ENCODE peak calls at places on chromosomes 13 and 19, in four cellular contexts. B, K, X and Z are unnamed samples.

GRCh38 chr19:54492568-54492967 is 10.1 kb upstream of the LAIR2 start:
- DNase-seq in B (no peak), K (no peak), X (no peak), Z (no peak)

GRCh38 chr13:77514336-77514726 is 21.2 kb upstream of the SCEL start:
- DNase-seq in B (no peak), K (no peak), X (no peak), Z (no peak)

GRCh38 chr13:113397606-113398425 is 33.9 kb upstream of the GRTP1 start:
- DNase-seq in B (no peak), K (no peak), X (no peak), Z (peak; percentile 67)

GRCh38 chr19:280541-281007 is 10.6 kb downstream of the PLPP2 start:
- DNase-seq in B (no peak), K (peak; percentile 56), X (no peak), Z (peak; percentile 64)

GRCh38 chr19:850221-850978 is 1.7 kb upstream of the ELANE start:
- DNase-seq in B (peak; percentile 35), K (no peak), X (peak; percentile 81), Z (peak; percentile 73)

GRCh38 chr13:53200498-53201453 is 172.2 kb downstream of the OLFM4 start:
- DNase-seq in B (no peak), K (peak; percentile 84), X (peak; percentile 1), Z (peak; percentile 95)

GRCh38 chr19:40465025-40465780 is at the start of gene BLVRB:
- DNase-seq in B (peak; percentile 58), K (no peak), X (peak; percentile 52), Z (no peak)

GRCh38 chr19:41373993-41374392 is 2.3 kb upstream of the TMEM91 start:
- DNase-seq in B (peak; percentile 68), K (no peak), X (peak; percentile 92), Z (no peak)

GRCh38 chr13:72983085-72983768 is 75.6 kb upstream of the KLF5 start:
- DNase-seq in B (peak; percentile 25), K (no peak), X (peak; percentile 69), Z (no peak)

GRCh38 chr13:42591602-42592001 is 17.6 kb downstream of the TNFSF11 start:
- DNase-seq in B (no peak), K (no peak), X (no peak), Z (no peak)

GRCh38 chr13:39910833-39911232 is 255.4 kb downstream of the COG6 start:
- DNase-seq in B (no peak), K (no peak), X (no peak), Z (no peak)

GRCh38 chr19:50510121-50510670 is 795 bp downstream of the JOSD2 start:
- DNase-seq in B (no peak), K (no peak), X (no peak), Z (no peak)

GRCh38 chr19:34306213-34306661 is 51.9 kb downstream of the GARRE1 start:
- DNase-seq in B (no peak), K (no peak), X (no peak), Z (no peak)

GRCh38 chr13:24923305-24923640 is 159.3 kb downstream of the RNF17 start:
- DNase-seq in B (peak; percentile 43), K (no peak), X (peak; percentile 75), Z (no peak)

GRCh38 chr19:11152318-11153062 is 3.1 kb downstream of the SPC24 start:
- DNase-seq in B (no peak), K (no peak), X (peak; percentile 78), Z (no peak)

GRCh38 chr13:94033830-94034642 is 445.4 kb downstream of the DCT start:
- DNase-seq in B (no peak), K (no peak), X (peak; percentile 3), Z (no peak)

GRCh38 chr19:46299004-46299509 is 2.2 kb downstream of the HIF3A start:
- DNase-seq in B (peak; percentile 83), K (no peak), X (peak; percentile 50), Z (peak; percentile 63)

GRCh38 chr13:77902319-77902963 is 16.2 kb downstream of the EDNRB start:
- DNase-seq in B (no peak), K (no peak), X (no peak), Z (no peak)

GRCh38 chr19:18119243-18120105 is 21.9 kb downstream of the MAST3 start:
- DNase-seq in B (no peak), K (no peak), X (no peak), Z (no peak)

GRCh38 chr19:32651729-32652140 is 23.2 kb downstream of the ANKRD27 start:
- DNase-seq in B (peak; percentile 23), K (peak; percentile 37), X (peak; percentile 11), Z (peak; percentile 91)

GRCh38 chr19:10766681-10767201 is 48.9 kb downstream of the DNM2 start:
- DNase-seq in B (no peak), K (no peak), X (peak; percentile 24), Z (no peak)

GRCh38 chr13:43331676-43332075 is 308.3 kb downstream of the DNAJC15 start:
- DNase-seq in B (peak; percentile 1), K (no peak), X (peak; percentile 10), Z (no peak)

GRCh38 chr13:110726726-110727125 is 13.2 kb downstream of the ING1 start:
- DNase-seq in B (no peak), K (no peak), X (no peak), Z (no peak)

GRCh38 chr13:66154981-66155380 is 1075.2 kb downstream of the PCDH9 start:
- DNase-seq in B (no peak), K (no peak), X (peak; percentile 16), Z (no peak)

GRCh38 chr13:33676700-33677048 is 141.3 kb upstream of the RFC3 start:
- DNase-seq in B (peak; percentile 36), K (no peak), X (peak; percentile 21), Z (no peak)

GRCh38 chr13:33453911-33454310 is 168.4 kb upstream of the STARD13 start:
- DNase-seq in B (peak; percentile 47), K (no peak), X (peak; percentile 34), Z (no peak)

GRCh38 chr19:1852294-1852646 is 4.0 kb upstream of the REXO1 start:
- DNase-seq in B (no peak), K (no peak), X (no peak), Z (no peak)

GRCh38 chr19:46469541-46470185 is 1.7 kb downstream of the PNMA8A start:
- DNase-seq in B (no peak), K (no peak), X (no peak), Z (no peak)

GRCh38 chr13:46578590-46578975 is 25.6 kb downstream of the LRCH1 start:
- DNase-seq in B (no peak), K (no peak), X (no peak), Z (no peak)

GRCh38 chr13:93755341-93755740 is 528.7 kb downstream of the GPC6 start:
- DNase-seq in B (no peak), K (no peak), X (no peak), Z (no peak)

GRCh38 chr19:55373318-55373992 is 3.2 kb upstream of the TMEM190 start:
- DNase-seq in B (no peak), K (no peak), X (no peak), Z (peak; percentile 80)

GRCh38 chr13:21458457-21458815 is 667 bp downstream of the ZDHHC20 start:
- DNase-seq in B (no peak), K (no peak), X (no peak), Z (peak; percentile 87)

GRCh38 chr13:113155982-113156655 is 2.3 kb upstream of the PROZ start:
- DNase-seq in B (no peak), K (no peak), X (no peak), Z (no peak)

GRCh38 chr13:19070398-19070735 is 111.3 kb downstream of the TUBA3C start:
- DNase-seq in B (no peak), K (no peak), X (no peak), Z (no peak)

GRCh38 chr19:2120821-2121220 is 24.1 kb downstream of the IZUMO4 start:
- DNase-seq in B (no peak), K (no peak), X (no peak), Z (no peak)

GRCh38 chr13:21686761-21687391 is 16.0 kb downstream of the FGF9 start:
- DNase-seq in B (no peak), K (no peak), X (no peak), Z (no peak)

GRCh38 chr13:111531505-111531904 is 211.1 kb downstream of the TEX29 start:
- DNase-seq in B (peak; percentile 10), K (no peak), X (peak; percentile 0), Z (no peak)

DNA sequence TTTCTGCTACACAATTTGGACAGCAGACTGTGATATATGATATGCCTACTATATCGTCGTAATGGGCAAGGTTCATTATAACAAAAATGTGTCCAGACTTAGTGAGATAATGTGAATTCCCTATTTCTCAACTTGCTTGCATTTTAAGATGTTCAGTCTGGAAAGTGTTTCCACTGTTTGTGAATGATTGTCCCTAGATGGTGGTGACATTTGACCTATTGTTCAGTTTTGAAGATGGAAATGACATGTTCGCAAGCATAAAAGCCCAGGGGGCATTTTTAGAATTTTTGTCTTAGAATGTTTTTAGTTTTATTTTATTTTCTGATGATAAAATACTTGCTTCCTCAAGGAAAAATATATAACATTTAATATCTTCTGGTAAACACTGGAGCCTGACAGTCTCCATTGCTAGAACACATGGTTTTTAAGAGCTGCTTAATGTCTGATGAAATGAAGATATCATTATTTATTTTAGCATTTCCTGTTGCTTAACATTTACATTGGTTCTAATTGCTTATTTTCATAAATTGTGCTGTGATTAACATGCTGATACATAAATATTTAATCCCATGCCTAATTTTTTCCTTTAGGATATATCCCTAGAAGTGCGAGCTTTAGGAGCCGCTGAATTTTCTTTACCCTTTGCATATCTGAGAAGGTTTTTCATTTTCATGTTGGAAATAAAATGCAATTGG is 27.1 kb downstream of the MBNL2 start:
- DNase-seq in B (no peak), K (no peak), X (no peak), Z (no peak)
- H3K27ac ChIP-seq in B (peak overlapping the region; percentile 25), K (no peak overlapping the region), X (peak overlapping the region; percentile 87), Z (peak overlapping the region; percentile 33)

DNA sequence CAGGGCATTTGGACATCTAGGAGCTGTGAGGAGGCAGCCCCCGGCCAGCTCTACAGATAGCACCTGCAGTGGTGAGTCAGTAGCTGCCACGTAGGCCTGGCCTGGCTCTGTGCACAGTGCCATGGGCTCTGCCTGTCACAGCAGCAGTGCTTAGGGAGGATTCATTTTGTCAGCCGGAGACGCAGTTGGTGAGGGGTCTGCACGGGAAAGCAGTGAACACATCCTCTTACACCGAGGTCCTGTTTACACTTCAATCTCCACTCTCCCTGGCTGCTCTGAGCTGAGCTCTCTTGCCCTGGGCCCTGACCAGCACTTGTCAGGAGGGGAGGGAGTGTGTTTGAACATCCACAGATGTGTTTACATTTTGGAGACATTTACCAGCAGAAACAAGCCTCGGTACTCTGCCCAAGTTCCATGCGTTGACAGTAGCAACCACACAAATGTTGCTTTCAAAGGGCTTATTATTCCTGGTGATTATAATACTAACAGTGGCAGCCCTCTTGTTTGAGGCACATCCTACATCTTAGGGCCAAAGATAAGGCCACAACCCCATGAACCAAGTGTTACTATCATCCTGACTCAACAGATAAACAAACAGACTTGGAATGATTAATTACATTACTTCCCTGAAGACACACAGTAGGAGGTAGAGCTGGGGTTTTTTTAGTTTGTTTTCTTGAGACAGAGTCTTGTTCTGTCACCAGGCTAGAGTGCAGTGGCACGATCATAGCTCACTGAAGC is 148.9 kb downstream of the USP12 start:
- DNase-seq in B (no peak), K (no peak), X (peak; percentile 89), Z (peak; percentile 49)
- H3K27ac ChIP-seq in B (no peak overlapping the region), K (no peak overlapping the region), X (peak overlapping the region; percentile 78), Z (no peak overlapping the region)

GRCh38 chr19:3687393-3687773 is 12.9 kb downstream of the PIP5K1C start:
- DNase-seq in B (no peak), K (no peak), X (no peak), Z (no peak)
- H3K27ac ChIP-seq in B (no peak overlapping the region), K (no peak overlapping the region), X (no peak overlapping the region), Z (no peak overlapping the region)

GRCh38 chr13:32086366-32086765 is 54.8 kb downstream of the FRY start:
- DNase-seq in B (no peak), K (no peak), X (peak; percentile 31), Z (no peak)
- H3K27ac ChIP-seq in B (no peak overlapping the region), K (peak overlapping the region; percentile 46), X (no peak overlapping the region), Z (no peak overlapping the region)

GRCh38 chr19:16862826-16863405 is 25.9 kb upstream of the F2RL3 start:
- DNase-seq in B (no peak), K (no peak), X (no peak), Z (no peak)
- H3K27ac ChIP-seq in B (no peak overlapping the region), K (no peak overlapping the region), X (no peak overlapping the region), Z (no peak overlapping the region)